ENCODE peak calls at places on chromosome 9, in four cellular contexts. N is AML-193, G is NT2/D1, I is NCI-H774. D is an unnamed sample.

GRCh38 chr9:113675475-113675941 is 200.6 kb upstream of the ZNF618 start:
- DNase-seq in N (no peak), G (no peak), I (no peak), D (no peak)

GRCh38 chr9:15144567-15145174 is 162.3 kb downstream of the TTC39B start:
- DNase-seq in N (no peak), G (no peak), I (peak), D (no peak)

GRCh38 chr9:115006660-115007059 is 76.3 kb upstream of the TNFSF8 start:
- DNase-seq in N (peak), G (no peak), I (no peak), D (no peak)

GRCh38 chr9:101498323-101498722 is 35.3 kb upstream of the RNF20 start:
- DNase-seq in N (no peak), G (no peak), I (no peak), D (no peak)

GRCh38 chr9:82108881-82109280 is 120.3 kb downstream of the SPATA31D1 start:
- DNase-seq in N (no peak), G (no peak), I (no peak), D (no peak)

GRCh38 chr9:19379697-19380046 is 364 bp downstream of the RPS6 start:
- DNase-seq in N (no peak), G (no peak), I (peak), D (no peak)

GRCh38 chr9:95009459-95009858 is 283.0 kb downstream of the AOPEP start:
- DNase-seq in N (no peak), G (no peak), I (no peak), D (no peak)

GRCh38 chr9:97046228-97046627 is 7.3 kb upstream of the CTSV start:
- DNase-seq in N (no peak), G (peak), I (peak), D (no peak)

GRCh38 chr9:882416-882931 is 41.0 kb downstream of the DMRT1 start:
- DNase-seq in N (no peak), G (peak), I (no peak), D (no peak)

GRCh38 chr9:137241490-137242328 is 622 bp downstream of the TUBB4B start:
- DNase-seq in N (no peak), G (no peak), I (peak), D (peak)

GRCh38 chr9:36501727-36502126 is 71.0 kb upstream of the MELK start:
- DNase-seq in N (no peak), G (no peak), I (no peak), D (no peak)

GRCh38 chr9:95124582-95125359 is 192.7 kb downstream of the FANCC start:
- DNase-seq in N (no peak), G (no peak), I (no peak), D (no peak)

GRCh38 chr9:114233806-114234205 is 78.5 kb downstream of the COL27A1 start:
- DNase-seq in N (no peak), G (no peak), I (no peak), D (no peak)

D was measured in effector memory CD4-positive, alpha-beta T cell.